ENCODE peak calls at places on chromosomes 6 and 20, in ten cellular contexts. One of them, this sample, is unnamed.

GRCh38 chr6:170031684-170032121 is 259.2 kb downstream of the DLL1 start:
- DNase-seq in fibroblast of lung: no peak
- DNase-seq in GF-D8: no peak
- DNase-seq in T-helper 17 cell: no peak
- DNase-seq in hippocampal formation: no peak
- DNase-seq in EH: no peak
- DNase-seq in C1 segment of cervical spinal cord: no peak
- DNase-seq in stimulated activated CD4-positive, alpha-beta T cell treated with anti-CD3 and anti-CD28 coated beads, Interleukin-15, amount 100 ng/mL, for 48 hours: no peak
- DNase-seq in activated naive CD8-positive, alpha-beta T cell treated with anti-CD3 and anti-CD28 coated beads, Interleukin-2, amount 10 ng/mL, durations not matched to agents 7 days and 5 days: peak; percentile 12
- DNase-seq in fibroblast of the conjunctiva: no peak
- DNase-seq in this sample: no peak

GRCh38 chr20:10469599-10469998 is 34.5 kb downstream of the SLX4IP start:
- DNase-seq in fibroblast of lung: peak; percentile 77
- DNase-seq in GF-D8: peak; percentile 81
- DNase-seq in T-helper 17 cell: no peak
- DNase-seq in hippocampal formation: peak; percentile 82
- DNase-seq in EH: peak; percentile 87
- DNase-seq in C1 segment of cervical spinal cord: no peak
- DNase-seq in stimulated activated CD4-positive, alpha-beta T cell treated with anti-CD3 and anti-CD28 coated beads, Interleukin-15, amount 100 ng/mL, for 48 hours: no peak
- DNase-seq in activated naive CD8-positive, alpha-beta T cell treated with anti-CD3 and anti-CD28 coated beads, Interleukin-2, amount 10 ng/mL, durations not matched to agents 7 days and 5 days: no peak
- DNase-seq in fibroblast of the conjunctiva: peak; percentile 90
- DNase-seq in this sample: peak; percentile 87

GRCh38 chr6:40419377-40419776 is 167.8 kb downstream of the LRFN2 start:
- DNase-seq in fibroblast of lung: no peak
- DNase-seq in GF-D8: no peak
- DNase-seq in T-helper 17 cell: no peak
- DNase-seq in hippocampal formation: no peak
- DNase-seq in EH: no peak
- DNase-seq in C1 segment of cervical spinal cord: no peak
- DNase-seq in stimulated activated CD4-positive, alpha-beta T cell treated with anti-CD3 and anti-CD28 coated beads, Interleukin-15, amount 100 ng/mL, for 48 hours: no peak
- DNase-seq in activated naive CD8-positive, alpha-beta T cell treated with anti-CD3 and anti-CD28 coated beads, Interleukin-2, amount 10 ng/mL, durations not matched to agents 7 days and 5 days: no peak
- DNase-seq in fibroblast of the conjunctiva: no peak
- DNase-seq in this sample: no peak

GRCh38 chr6:159934181-159934580 is 34.7 kb upstream of the IGF2R start:
- DNase-seq in fibroblast of lung: peak; percentile 54
- DNase-seq in GF-D8: no peak
- DNase-seq in T-helper 17 cell: no peak
- DNase-seq in hippocampal formation: no peak
- DNase-seq in EH: peak; percentile 54
- DNase-seq in C1 segment of cervical spinal cord: no peak
- DNase-seq in stimulated activated CD4-positive, alpha-beta T cell treated with anti-CD3 and anti-CD28 coated beads, Interleukin-15, amount 100 ng/mL, for 48 hours: no peak
- DNase-seq in activated naive CD8-positive, alpha-beta T cell treated with anti-CD3 and anti-CD28 coated beads, Interleukin-2, amount 10 ng/mL, durations not matched to agents 7 days and 5 days: no peak
- DNase-seq in fibroblast of the conjunctiva: no peak
- DNase-seq in this sample: no peak

GRCh38 chr6:103327079-103327478 is 1532.6 kb downstream of the HACE1 start:
- DNase-seq in fibroblast of lung: no peak
- DNase-seq in GF-D8: no peak
- DNase-seq in T-helper 17 cell: no peak
- DNase-seq in hippocampal formation: no peak
- DNase-seq in EH: no peak
- DNase-seq in C1 segment of cervical spinal cord: no peak
- DNase-seq in stimulated activated CD4-positive, alpha-beta T cell treated with anti-CD3 and anti-CD28 coated beads, Interleukin-15, amount 100 ng/mL, for 48 hours: no peak
- DNase-seq in activated naive CD8-positive, alpha-beta T cell treated with anti-CD3 and anti-CD28 coated beads, Interleukin-2, amount 10 ng/mL, durations not matched to agents 7 days and 5 days: no peak
- DNase-seq in fibroblast of the conjunctiva: no peak
- DNase-seq in this sample: no peak

GRCh38 chr20:50308513-50309279 is 118.1 kb downstream of the CEBPB start:
- DNase-seq in fibroblast of lung: peak; percentile 99
- DNase-seq in GF-D8: no peak
- DNase-seq in T-helper 17 cell: no peak
- DNase-seq in hippocampal formation: peak; percentile 26
- DNase-seq in EH: peak; percentile 99
- DNase-seq in C1 segment of cervical spinal cord: peak; percentile 87
- DNase-seq in stimulated activated CD4-positive, alpha-beta T cell treated with anti-CD3 and anti-CD28 coated beads, Interleukin-15, amount 100 ng/mL, for 48 hours: no peak
- DNase-seq in activated naive CD8-positive, alpha-beta T cell treated with anti-CD3 and anti-CD28 coated beads, Interleukin-2, amount 10 ng/mL, durations not matched to agents 7 days and 5 days: no peak
- DNase-seq in fibroblast of the conjunctiva: peak; percentile 92
- DNase-seq in this sample: no peak

GRCh38 chr20:50726955-50727791 is 4.2 kb upstream of the PARD6B start:
- DNase-seq in fibroblast of lung: no peak
- DNase-seq in GF-D8: no peak
- DNase-seq in T-helper 17 cell: no peak
- DNase-seq in hippocampal formation: no peak
- DNase-seq in EH: no peak
- DNase-seq in C1 segment of cervical spinal cord: no peak
- DNase-seq in stimulated activated CD4-positive, alpha-beta T cell treated with anti-CD3 and anti-CD28 coated beads, Interleukin-15, amount 100 ng/mL, for 48 hours: no peak
- DNase-seq in activated naive CD8-positive, alpha-beta T cell treated with anti-CD3 and anti-CD28 coated beads, Interleukin-2, amount 10 ng/mL, durations not matched to agents 7 days and 5 days: no peak
- DNase-seq in fibroblast of the conjunctiva: no peak
- DNase-seq in this sample: no peak

GRCh38 chr6:94045473-94045872 is 626.1 kb upstream of the EPHA7 start:
- DNase-seq in fibroblast of lung: no peak
- DNase-seq in GF-D8: no peak
- DNase-seq in T-helper 17 cell: no peak
- DNase-seq in hippocampal formation: no peak
- DNase-seq in EH: no peak
- DNase-seq in C1 segment of cervical spinal cord: no peak
- DNase-seq in stimulated activated CD4-positive, alpha-beta T cell treated with anti-CD3 and anti-CD28 coated beads, Interleukin-15, amount 100 ng/mL, for 48 hours: no peak
- DNase-seq in activated naive CD8-positive, alpha-beta T cell treated with anti-CD3 and anti-CD28 coated beads, Interleukin-2, amount 10 ng/mL, durations not matched to agents 7 days and 5 days: no peak
- DNase-seq in fibroblast of the conjunctiva: no peak
- DNase-seq in this sample: no peak

GRCh38 chr20:46594725-46595124 is 44.3 kb upstream of the OCSTAMP start:
- DNase-seq in fibroblast of lung: no peak
- DNase-seq in GF-D8: no peak
- DNase-seq in T-helper 17 cell: no peak
- DNase-seq in hippocampal formation: no peak
- DNase-seq in EH: no peak
- DNase-seq in C1 segment of cervical spinal cord: no peak
- DNase-seq in stimulated activated CD4-positive, alpha-beta T cell treated with anti-CD3 and anti-CD28 coated beads, Interleukin-15, amount 100 ng/mL, for 48 hours: no peak
- DNase-seq in activated naive CD8-positive, alpha-beta T cell treated with anti-CD3 and anti-CD28 coated beads, Interleukin-2, amount 10 ng/mL, durations not matched to agents 7 days and 5 days: no peak
- DNase-seq in fibroblast of the conjunctiva: no peak
- DNase-seq in this sample: no peak

GRCh38 chr6:100138346-100139022 is 144.5 kb upstream of the MCHR2 start:
- DNase-seq in fibroblast of lung: no peak
- DNase-seq in GF-D8: no peak
- DNase-seq in T-helper 17 cell: no peak
- DNase-seq in hippocampal formation: no peak
- DNase-seq in EH: no peak
- DNase-seq in C1 segment of cervical spinal cord: no peak
- DNase-seq in stimulated activated CD4-positive, alpha-beta T cell treated with anti-CD3 and anti-CD28 coated beads, Interleukin-15, amount 100 ng/mL, for 48 hours: no peak
- DNase-seq in activated naive CD8-positive, alpha-beta T cell treated with anti-CD3 and anti-CD28 coated beads, Interleukin-2, amount 10 ng/mL, durations not matched to agents 7 days and 5 days: no peak
- DNase-seq in fibroblast of the conjunctiva: no peak
- DNase-seq in this sample: no peak

GRCh38 chr20:32553618-32554017 is 31.5 kb downstream of the NOL4L start:
- DNase-seq in fibroblast of lung: no peak
- DNase-seq in GF-D8: no peak
- DNase-seq in T-helper 17 cell: no peak
- DNase-seq in hippocampal formation: no peak
- DNase-seq in EH: no peak
- DNase-seq in C1 segment of cervical spinal cord: no peak
- DNase-seq in stimulated activated CD4-positive, alpha-beta T cell treated with anti-CD3 and anti-CD28 coated beads, Interleukin-15, amount 100 ng/mL, for 48 hours: no peak
- DNase-seq in activated naive CD8-positive, alpha-beta T cell treated with anti-CD3 and anti-CD28 coated beads, Interleukin-2, amount 10 ng/mL, durations not matched to agents 7 days and 5 days: no peak
- DNase-seq in fibroblast of the conjunctiva: no peak
- DNase-seq in this sample: no peak

GRCh38 chr6:152701081-152701862 is 3.6 kb downstream of the MYCT1 start:
- DNase-seq in fibroblast of lung: peak; percentile 36
- DNase-seq in GF-D8: no peak
- DNase-seq in T-helper 17 cell: no peak
- DNase-seq in hippocampal formation: no peak
- DNase-seq in EH: peak; percentile 75
- DNase-seq in C1 segment of cervical spinal cord: no peak
- DNase-seq in stimulated activated CD4-positive, alpha-beta T cell treated with anti-CD3 and anti-CD28 coated beads, Interleukin-15, amount 100 ng/mL, for 48 hours: no peak
- DNase-seq in activated naive CD8-positive, alpha-beta T cell treated with anti-CD3 and anti-CD28 coated beads, Interleukin-2, amount 10 ng/mL, durations not matched to agents 7 days and 5 days: no peak
- DNase-seq in fibroblast of the conjunctiva: no peak
- DNase-seq in this sample: no peak

GRCh38 chr20:2468581-2469407 is 1.8 kb downstream of the SNRPB start:
- DNase-seq in fibroblast of lung: peak; percentile 22
- DNase-seq in GF-D8: no peak
- DNase-seq in T-helper 17 cell: no peak
- DNase-seq in hippocampal formation: no peak
- DNase-seq in EH: peak; percentile 22
- DNase-seq in C1 segment of cervical spinal cord: no peak
- DNase-seq in stimulated activated CD4-positive, alpha-beta T cell treated with anti-CD3 and anti-CD28 coated beads, Interleukin-15, amount 100 ng/mL, for 48 hours: no peak
- DNase-seq in activated naive CD8-positive, alpha-beta T cell treated with anti-CD3 and anti-CD28 coated beads, Interleukin-2, amount 10 ng/mL, durations not matched to agents 7 days and 5 days: no peak
- DNase-seq in fibroblast of the conjunctiva: no peak
- DNase-seq in this sample: no peak

GRCh38 chr6:111417181-111417585 is 65.8 kb downstream of the REV3L start:
- DNase-seq in fibroblast of lung: peak; percentile 54
- DNase-seq in GF-D8: no peak
- DNase-seq in T-helper 17 cell: no peak
- DNase-seq in hippocampal formation: peak; percentile 89
- DNase-seq in EH: peak; percentile 51
- DNase-seq in C1 segment of cervical spinal cord: peak; percentile 47
- DNase-seq in stimulated activated CD4-positive, alpha-beta T cell treated with anti-CD3 and anti-CD28 coated beads, Interleukin-15, amount 100 ng/mL, for 48 hours: no peak
- DNase-seq in activated naive CD8-positive, alpha-beta T cell treated with anti-CD3 and anti-CD28 coated beads, Interleukin-2, amount 10 ng/mL, durations not matched to agents 7 days and 5 days: no peak
- DNase-seq in fibroblast of the conjunctiva: no peak
- DNase-seq in this sample: no peak

GRCh38 chr6:14966111-14966901 is 279.6 kb upstream of the JARID2 start:
- DNase-seq in fibroblast of lung: peak; percentile 40
- DNase-seq in GF-D8: no peak
- DNase-seq in T-helper 17 cell: no peak
- DNase-seq in hippocampal formation: no peak
- DNase-seq in EH: peak; percentile 37
- DNase-seq in C1 segment of cervical spinal cord: no peak
- DNase-seq in stimulated activated CD4-positive, alpha-beta T cell treated with anti-CD3 and anti-CD28 coated beads, Interleukin-15, amount 100 ng/mL, for 48 hours: no peak
- DNase-seq in activated naive CD8-positive, alpha-beta T cell treated with anti-CD3 and anti-CD28 coated beads, Interleukin-2, amount 10 ng/mL, durations not matched to agents 7 days and 5 days: no peak
- DNase-seq in fibroblast of the conjunctiva: no peak
- DNase-seq in this sample: no peak

GRCh38 chr6:32973934-32974333 is 5.5 kb downstream of the BRD2 start:
- DNase-seq in fibroblast of lung: peak; percentile 64
- DNase-seq in GF-D8: no peak
- DNase-seq in T-helper 17 cell: no peak
- DNase-seq in hippocampal formation: peak; percentile 7
- DNase-seq in EH: peak; percentile 73
- DNase-seq in C1 segment of cervical spinal cord: no peak
- DNase-seq in stimulated activated CD4-positive, alpha-beta T cell treated with anti-CD3 and anti-CD28 coated beads, Interleukin-15, amount 100 ng/mL, for 48 hours: no peak
- DNase-seq in activated naive CD8-positive, alpha-beta T cell treated with anti-CD3 and anti-CD28 coated beads, Interleukin-2, amount 10 ng/mL, durations not matched to agents 7 days and 5 days: no peak
- DNase-seq in fibroblast of the conjunctiva: peak; percentile 41
- DNase-seq in this sample: no peak

GRCh38 chr6:166052837-166053236 is 114.8 kb downstream of the TBXT start:
- DNase-seq in fibroblast of lung: no peak
- DNase-seq in GF-D8: no peak
- DNase-seq in T-helper 17 cell: no peak
- DNase-seq in hippocampal formation: no peak
- DNase-seq in EH: no peak
- DNase-seq in C1 segment of cervical spinal cord: no peak
- DNase-seq in stimulated activated CD4-positive, alpha-beta T cell treated with anti-CD3 and anti-CD28 coated beads, Interleukin-15, amount 100 ng/mL, for 48 hours: no peak
- DNase-seq in activated naive CD8-positive, alpha-beta T cell treated with anti-CD3 and anti-CD28 coated beads, Interleukin-2, amount 10 ng/mL, durations not matched to agents 7 days and 5 days: no peak
- DNase-seq in fibroblast of the conjunctiva: no peak
- DNase-seq in this sample: no peak

GRCh38 chr20:52801628-52802006 is 170.5 kb upstream of the TSHZ2 start:
- DNase-seq in fibroblast of lung: no peak
- DNase-seq in GF-D8: no peak
- DNase-seq in T-helper 17 cell: no peak
- DNase-seq in hippocampal formation: no peak
- DNase-seq in EH: no peak
- DNase-seq in C1 segment of cervical spinal cord: no peak
- DNase-seq in stimulated activated CD4-positive, alpha-beta T cell treated with anti-CD3 and anti-CD28 coated beads, Interleukin-15, amount 100 ng/mL, for 48 hours: no peak
- DNase-seq in activated naive CD8-positive, alpha-beta T cell treated with anti-CD3 and anti-CD28 coated beads, Interleukin-2, amount 10 ng/mL, durations not matched to agents 7 days and 5 days: no peak
- DNase-seq in fibroblast of the conjunctiva: no peak
- DNase-seq in this sample: no peak

GRCh38 chr20:13418263-13419229 is 197.5 kb downstream of the ISM1 start:
- DNase-seq in fibroblast of lung: no peak
- DNase-seq in GF-D8: no peak
- DNase-seq in T-helper 17 cell: no peak
- DNase-seq in hippocampal formation: no peak
- DNase-seq in EH: peak; percentile 38
- DNase-seq in C1 segment of cervical spinal cord: no peak
- DNase-seq in stimulated activated CD4-positive, alpha-beta T cell treated with anti-CD3 and anti-CD28 coated beads, Interleukin-15, amount 100 ng/mL, for 48 hours: no peak
- DNase-seq in activated naive CD8-positive, alpha-beta T cell treated with anti-CD3 and anti-CD28 coated beads, Interleukin-2, amount 10 ng/mL, durations not matched to agents 7 days and 5 days: no peak
- DNase-seq in fibroblast of the conjunctiva: no peak
- DNase-seq in this sample: no peak

GRCh38 chr6:41937881-41938574 is 3.6 kb downstream of the CCND3 start:
- DNase-seq in fibroblast of lung: no peak
- DNase-seq in GF-D8: peak; percentile 99
- DNase-seq in T-helper 17 cell: no peak
- DNase-seq in hippocampal formation: no peak
- DNase-seq in EH: no peak
- DNase-seq in C1 segment of cervical spinal cord: no peak
- DNase-seq in stimulated activated CD4-positive, alpha-beta T cell treated with anti-CD3 and anti-CD28 coated beads, Interleukin-15, amount 100 ng/mL, for 48 hours: no peak
- DNase-seq in activated naive CD8-positive, alpha-beta T cell treated with anti-CD3 and anti-CD28 coated beads, Interleukin-2, amount 10 ng/mL, durations not matched to agents 7 days and 5 days: peak; percentile 53
- DNase-seq in fibroblast of the conjunctiva: no peak
- DNase-seq in this sample: no peak

GRCh38 chr6:22737331-22737730 is 168.0 kb downstream of the HDGFL1 start:
- DNase-seq in fibroblast of lung: peak; percentile 51
- DNase-seq in GF-D8: no peak
- DNase-seq in T-helper 17 cell: no peak
- DNase-seq in hippocampal formation: peak; percentile 46
- DNase-seq in EH: peak; percentile 72
- DNase-seq in C1 segment of cervical spinal cord: peak; percentile 29
- DNase-seq in stimulated activated CD4-positive, alpha-beta T cell treated with anti-CD3 and anti-CD28 coated beads, Interleukin-15, amount 100 ng/mL, for 48 hours: no peak
- DNase-seq in activated naive CD8-positive, alpha-beta T cell treated with anti-CD3 and anti-CD28 coated beads, Interleukin-2, amount 10 ng/mL, durations not matched to agents 7 days and 5 days: no peak
- DNase-seq in fibroblast of the conjunctiva: no peak
- DNase-seq in this sample: no peak

GRCh38 chr6:54037277-54037779 is 73.9 kb upstream of the MLIP start:
- DNase-seq in fibroblast of lung: no peak
- DNase-seq in GF-D8: no peak
- DNase-seq in T-helper 17 cell: no peak
- DNase-seq in hippocampal formation: no peak
- DNase-seq in EH: peak; percentile 10
- DNase-seq in C1 segment of cervical spinal cord: no peak
- DNase-seq in stimulated activated CD4-positive, alpha-beta T cell treated with anti-CD3 and anti-CD28 coated beads, Interleukin-15, amount 100 ng/mL, for 48 hours: no peak
- DNase-seq in activated naive CD8-positive, alpha-beta T cell treated with anti-CD3 and anti-CD28 coated beads, Interleukin-2, amount 10 ng/mL, durations not matched to agents 7 days and 5 days: no peak
- DNase-seq in fibroblast of the conjunctiva: no peak
- DNase-seq in this sample: no peak

GRCh38 chr6:73942581-73942980 is 246.6 kb downstream of the CD109 start:
- DNase-seq in fibroblast of lung: peak; percentile 16
- DNase-seq in GF-D8: no peak
- DNase-seq in T-helper 17 cell: no peak
- DNase-seq in hippocampal formation: no peak
- DNase-seq in EH: peak; percentile 72
- DNase-seq in C1 segment of cervical spinal cord: no peak
- DNase-seq in stimulated activated CD4-positive, alpha-beta T cell treated with anti-CD3 and anti-CD28 coated beads, Interleukin-15, amount 100 ng/mL, for 48 hours: no peak
- DNase-seq in activated naive CD8-positive, alpha-beta T cell treated with anti-CD3 and anti-CD28 coated beads, Interleukin-2, amount 10 ng/mL, durations not matched to agents 7 days and 5 days: no peak
- DNase-seq in fibroblast of the conjunctiva: no peak
- DNase-seq in this sample: no peak

GRCh38 chr6:21826460-21826859 is 232.9 kb downstream of the SOX4 start:
- DNase-seq in fibroblast of lung: no peak
- DNase-seq in GF-D8: no peak
- DNase-seq in T-helper 17 cell: no peak
- DNase-seq in hippocampal formation: no peak
- DNase-seq in EH: no peak
- DNase-seq in C1 segment of cervical spinal cord: no peak
- DNase-seq in stimulated activated CD4-positive, alpha-beta T cell treated with anti-CD3 and anti-CD28 coated beads, Interleukin-15, amount 100 ng/mL, for 48 hours: no peak
- DNase-seq in activated naive CD8-positive, alpha-beta T cell treated with anti-CD3 and anti-CD28 coated beads, Interleukin-2, amount 10 ng/mL, durations not matched to agents 7 days and 5 days: no peak
- DNase-seq in fibroblast of the conjunctiva: no peak
- DNase-seq in this sample: no peak

GRCh38 chr20:20829694-20830093 is 117.2 kb upstream of the RALGAPA2 start:
- DNase-seq in fibroblast of lung: no peak
- DNase-seq in GF-D8: no peak
- DNase-seq in T-helper 17 cell: no peak
- DNase-seq in hippocampal formation: no peak
- DNase-seq in EH: no peak
- DNase-seq in C1 segment of cervical spinal cord: no peak
- DNase-seq in stimulated activated CD4-positive, alpha-beta T cell treated with anti-CD3 and anti-CD28 coated beads, Interleukin-15, amount 100 ng/mL, for 48 hours: no peak
- DNase-seq in activated naive CD8-positive, alpha-beta T cell treated with anti-CD3 and anti-CD28 coated beads, Interleukin-2, amount 10 ng/mL, durations not matched to agents 7 days and 5 days: no peak
- DNase-seq in fibroblast of the conjunctiva: no peak
- DNase-seq in this sample: no peak

GRCh38 chr20:3162080-3162611 is 2.5 kb upstream of the FASTKD5 start:
- DNase-seq in fibroblast of lung: no peak
- DNase-seq in GF-D8: no peak
- DNase-seq in T-helper 17 cell: no peak
- DNase-seq in hippocampal formation: no peak
- DNase-seq in EH: no peak
- DNase-seq in C1 segment of cervical spinal cord: no peak
- DNase-seq in stimulated activated CD4-positive, alpha-beta T cell treated with anti-CD3 and anti-CD28 coated beads, Interleukin-15, amount 100 ng/mL, for 48 hours: no peak
- DNase-seq in activated naive CD8-positive, alpha-beta T cell treated with anti-CD3 and anti-CD28 coated beads, Interleukin-2, amount 10 ng/mL, durations not matched to agents 7 days and 5 days: no peak
- DNase-seq in fibroblast of the conjunctiva: no peak
- DNase-seq in this sample: no peak